ENCODE peak calls at places on chromosomes 16 and 17, in nine cellular contexts. B is COR-L47; Z is psoas muscle; N is fibroblast of the conjunctiva; L is CD4-positive, CD25-positive, alpha-beta regulatory T cell; J is amniotic epithelial cell; T is MV-4-11; D is nucleus accumbens; M is cardiac fibroblast. X is an unnamed sample.

GRCh38 chr16:27242868-27243590 is 25.5 kb downstream of the NSMCE1 start:
- DNase-seq in D (no peak), N (no peak), Z (no peak), M (peak; percentile 97), L (no peak), B (peak; percentile 48), J (peak; percentile 91), T (peak; percentile 87), X (no peak)

GRCh38 chr16:57574646-57575467 is 32.4 kb downstream of the ADGRG5 start:
- DNase-seq in Z (no peak), T (no peak), L (no peak), J (no peak), N (no peak), D (no peak), M (no peak), B (no peak), X (no peak)

GRCh38 chr17:3557768-3558583 is at the start of gene TRPV3:
- DNase-seq in Z (peak; percentile 36), M (no peak), N (no peak), B (no peak), L (peak; percentile 33), J (peak; percentile 16), D (peak; percentile 13), T (peak; percentile 37), X (peak; percentile 38)

GRCh38 chr17:32494621-32495346 is 8.0 kb downstream of the CDK5R1 start:
- DNase-seq in B (peak; percentile 95), T (peak; percentile 57), N (no peak), M (no peak), L (no peak), D (peak; percentile 41), Z (no peak), J (no peak), X (no peak)

GRCh38 chr16:83727751-83728352 is 79.9 kb upstream of the HSBP1 start:
- DNase-seq in D (no peak), J (no peak), M (no peak), Z (no peak), B (no peak), T (peak; percentile 67), N (no peak), L (no peak), X (no peak)

GRCh38 chr16:85291302-85292148 is 179.3 kb upstream of the CIBAR2 start:
- DNase-seq in Z (no peak), L (no peak), T (peak; percentile 82), M (no peak), J (no peak), N (no peak), B (no peak), D (peak; percentile 82), X (no peak)

GRCh38 chr16:4064950-4065352 is 51.3 kb downstream of the ADCY9 start:
- DNase-seq in M (no peak), D (no peak), T (no peak), N (no peak), J (no peak), L (no peak), B (no peak), Z (no peak), X (no peak)

GRCh38 chr17:20243524-20243923 is 223.8 kb downstream of the LGALS9B start:
- DNase-seq in B (no peak), M (peak; percentile 17), J (no peak), Z (no peak), D (no peak), N (no peak), L (no peak), T (no peak), X (no peak)

GRCh38 chr17:16975266-16975651 is 3.3 kb upstream of the TNFRSF13B start:
- DNase-seq in D (no peak), M (no peak), J (no peak), T (no peak), N (no peak), L (no peak), B (no peak), Z (no peak), X (no peak)

GRCh38 chr16:50636865-50637374 is 44.2 kb downstream of the SNX20 start:
- DNase-seq in T (no peak), Z (no peak), N (no peak), D (no peak), J (no peak), M (no peak), B (no peak), L (no peak), X (no peak)

GRCh38 chr17:74870512-74870911 is 2.3 kb downstream of the FDXR start:
- DNase-seq in L (no peak), M (peak; percentile 69), N (peak; percentile 27), Z (peak; percentile 62), D (no peak), T (no peak), B (no peak), J (peak; percentile 92), X (no peak)

X was measured in effector CD4-positive, alpha-beta T cell.